ENCODE peak calls at places on chromosomes 5 and 9, in five cellular contexts. D is fibroblast of lung; N is IMR-90; G is effector memory CD4-positive, alpha-beta T cell; X is GM23248. U is an unnamed sample.

GRCh38 chr5:113084402-113085083 is 107.9 kb downstream of the DCP2 start:
- DNase-seq in D (no peak), G (no peak), N (no peak), X (no peak), U (no peak)

GRCh38 chr5:134224905-134225779 is 731 bp downstream of the PPP2CA start:
- DNase-seq in G (peak; percentile 62), X (peak; percentile 88), N (peak; percentile 87), D (peak; percentile 82), U (peak; percentile 62)

GRCh38 chr5:57718155-57718554 is 235.5 kb upstream of the ACTBL2 start:
- DNase-seq in N (peak; percentile 78), D (peak; percentile 47), G (no peak), X (peak; percentile 68), U (no peak)

GRCh38 chr5:111834926-111835599 is 78.1 kb upstream of the NREP start:
- DNase-seq in X (peak; percentile 60), G (no peak), D (peak; percentile 77), N (peak; percentile 32), U (peak; percentile 35)

GRCh38 chr5:96478983-96479382 is 45.9 kb upstream of the PCSK1 start:
- DNase-seq in D (no peak), G (no peak), N (no peak), X (no peak), U (no peak)

GRCh38 chr5:72445969-72446368 is 61.2 kb downstream of the ZNF366 start:
- DNase-seq in D (no peak), G (no peak), N (no peak), X (no peak), U (no peak)

GRCh38 chr5:1103505-1104326 is 8.1 kb downstream of the SLC12A7 start:
- DNase-seq in D (no peak), N (no peak), X (peak; percentile 19), G (no peak), U (no peak)

GRCh38 chr9:89597711-89598707 is 6.8 kb upstream of the GADD45G start:
- DNase-seq in G (peak; percentile 41), N (peak; percentile 59), X (peak; percentile 68), D (peak; percentile 39), U (peak; percentile 80)

GRCh38 chr5:170576602-170577584 is 73.1 kb downstream of the KCNIP1 start:
- DNase-seq in D (no peak), N (no peak), X (peak; percentile 59), G (no peak), U (no peak)

GRCh38 chr5:167208911-167209310 is 1082.5 kb upstream of the WWC1 start:
- DNase-seq in D (peak; percentile 81), G (no peak), N (no peak), X (no peak), U (no peak)

GRCh38 chr9:71909887-71910601 is 949 bp downstream of the ABHD17B start:
- DNase-seq in X (peak; percentile 63), G (peak; percentile 14), D (peak; percentile 39), N (peak; percentile 20), U (peak; percentile 37)

GRCh38 chr5:169923988-169924387 is 56.3 kb downstream of the INSYN2B start:
- DNase-seq in N (no peak), X (no peak), D (no peak), G (no peak), U (no peak)

GRCh38 chr9:104553261-104553660 is 15.7 kb upstream of the OR13C8 start:
- DNase-seq in N (no peak), D (no peak), G (no peak), X (peak; percentile 10), U (peak; percentile 4)

GRCh38 chr9:130433168-130433946 is 11.4 kb upstream of the ASS1 start:
- DNase-seq in D (peak; percentile 62), G (no peak), X (peak; percentile 82), N (peak; percentile 39), U (peak; percentile 54)

GRCh38 chr5:148455055-148455675 is 71.4 kb downstream of the FBXO38 start:
- DNase-seq in N (no peak), G (no peak), X (peak; percentile 35), D (peak; percentile 44), U (peak; percentile 14)

GRCh38 chr5:179606910-179607448 is 16.5 kb downstream of the HNRNPH1 start:
- DNase-seq in D (no peak), G (no peak), N (no peak), X (no peak), U (no peak)

GRCh38 chr5:178057839-178058238 is 55.5 kb upstream of the N4BP3 start:
- DNase-seq in X (no peak), D (no peak), N (no peak), G (no peak), U (no peak)

GRCh38 chr5:147188200-147189108 is 46.4 kb upstream of the STK32A start:
- DNase-seq in D (peak; percentile 59), N (peak; percentile 59), X (peak; percentile 75), G (peak; percentile 24), U (peak; percentile 86)

GRCh38 chr5:2017540-2018389 is 135.0 kb upstream of the IRX4 start:
- DNase-seq in D (no peak), X (peak; percentile 34), G (peak; percentile 9), N (peak; percentile 10), U (peak; percentile 41)

GRCh38 chr5:59789197-59789596 is 104.3 kb downstream of the PDE4D start:
- DNase-seq in G (no peak), X (peak; percentile 54), D (peak; percentile 38), N (no peak), U (peak; percentile 86)

GRCh38 chr5:170483701-170484458 is 19.9 kb upstream of the KCNIP1 start:
- DNase-seq in D (peak; percentile 63), X (peak; percentile 26), N (no peak), G (no peak), U (peak; percentile 42)

DNA sequence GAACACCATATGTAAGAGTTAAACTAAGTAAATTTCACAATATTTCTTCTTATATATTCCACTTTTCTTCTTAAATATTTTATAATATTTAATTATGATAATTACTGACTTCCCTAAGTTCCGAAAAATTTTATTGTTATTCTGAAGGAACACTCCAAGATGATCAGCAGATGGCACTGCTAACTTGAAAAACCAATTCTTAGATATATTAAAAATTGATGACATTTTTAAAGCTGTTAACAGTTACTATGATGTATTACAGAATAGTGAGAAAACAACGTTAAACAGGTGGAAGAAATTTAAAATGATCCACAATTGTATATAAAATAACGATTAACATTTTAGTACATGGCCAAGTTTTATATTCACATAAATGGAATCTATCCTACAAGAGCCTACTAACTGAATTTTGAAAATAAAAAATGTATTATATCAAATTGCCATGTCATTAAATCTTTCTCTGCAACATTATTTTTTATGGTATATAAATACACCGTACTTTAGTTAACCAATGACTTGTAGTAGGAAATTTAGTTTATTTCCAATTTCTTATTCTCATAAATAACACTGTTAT is 30.1 kb upstream of the MUSK start:
- DNase-seq in N (peak; percentile 54), G (no peak), X (peak; percentile 67), D (no peak), U (peak; percentile 75)
- H3K4me3 ChIP-seq in N (no peak overlapping the region), G (no peak overlapping the region), X (no peak overlapping the region), D (no peak overlapping the region), U (no peak overlapping the region)

GRCh38 chr5:107571621-107572489 is 98.9 kb downstream of the EFNA5 start:
- DNase-seq in D (peak; percentile 93), X (peak; percentile 90), G (peak; percentile 71), N (peak; percentile 84), U (peak; percentile 95)
- H3K4me3 ChIP-seq in D (peak overlapping the region; percentile 25), X (peak overlapping the region; percentile 65), G (peak overlapping the region; percentile 58), N (peak overlapping the region; percentile 32), U (peak overlapping the region; percentile 52)

GRCh38 chr9:75432386-75432785 is 344.1 kb downstream of the OSTF1 start:
- DNase-seq in D (no peak), G (no peak), X (no peak), N (no peak), U (no peak)
- H3K4me3 ChIP-seq in D (no peak overlapping the region), G (no peak overlapping the region), X (no peak overlapping the region), N (no peak overlapping the region), U (no peak overlapping the region)

GRCh38 chr9:113349044-113349433 is 302 bp upstream of the BSPRY start:
- DNase-seq in D (no peak), X (no peak), N (no peak), G (no peak), U (no peak)
- H3K4me3 ChIP-seq in D (no peak overlapping the region), X (no peak overlapping the region), N (no peak overlapping the region), G (no peak overlapping the region), U (no peak overlapping the region)